ENCODE peak calls at places on chromosomes 13 and 19, in ten cellular contexts. M is body of pancreas; Z is adrenal gland; C is upper lobe of right lung; U is NT2/D1; F is neuronal stem cell; I is CD8-positive, alpha-beta memory T cell; A is RWPE2; S is adipocyte; J is uterus. Q is an unnamed sample. For H3K4me1, the result is how much of the 10 kb centered on the place peaks cover.

GRCh38 chr19:54121259-54121658 is 5.7 kb downstream of the PRPF31 start:
- DNase-seq in I (no peak), J (no peak), U (no peak), A (no peak), M (no peak), Z (no peak), S (no peak), C (no peak), F (no peak), Q (no peak)

GRCh38 chr13:48315981-48316380 is 12.4 kb downstream of the RB1 start:
- DNase-seq in A (no peak), S (no peak), I (no peak), C (no peak), M (no peak), F (no peak), Z (no peak), U (no peak), J (no peak), Q (no peak)

GRCh38 chr19:2059422-2060201 is 8.6 kb upstream of the MKNK2 start:
- DNase-seq in M (peak), I (no peak), A (no peak), S (peak), C (peak), J (peak), Z (peak), U (no peak), F (no peak), Q (peak)

GRCh38 chr13:95524270-95524901 is 28.1 kb upstream of the CLDN10 start:
- DNase-seq in J (no peak), M (no peak), S (peak), A (no peak), F (no peak), I (no peak), U (no peak), C (no peak), Z (no peak), Q (no peak)

GRCh38 chr19:8311461-8312260 is 3.5 kb upstream of the CD320 start:
- DNase-seq in A (peak), J (no peak), M (peak), U (no peak), C (peak), S (no peak), I (no peak), F (no peak), Z (peak), Q (peak)

GRCh38 chr13:26386026-26386425 is 132.1 kb downstream of the CDK8 start:
- DNase-seq in S (no peak), J (no peak), F (no peak), U (no peak), C (no peak), A (no peak), M (no peak), I (no peak), Z (no peak), Q (no peak)

GRCh38 chr13:93289047-93289446 is 62.4 kb downstream of the GPC6 start:
- DNase-seq in A (no peak), C (no peak), M (no peak), I (no peak), F (no peak), S (no peak), U (no peak), Z (no peak), J (no peak), Q (no peak)

GRCh38 chr19:44207126-44207803 is 5.1 kb upstream of the ZNF227 start:
- DNase-seq in J (peak), I (peak), M (peak), F (peak), A (peak), Z (peak), C (peak), S (peak), U (peak), Q (peak)

GRCh38 chr19:24033962-24034342 is 53.0 kb upstream of the ZNF254 start:
- DNase-seq in J (peak), F (peak), U (no peak), C (peak), I (no peak), A (no peak), S (peak), M (peak), Z (peak), Q (peak)

GRCh38 chr13:112522578-112522977 is 65.4 kb downstream of the TUBGCP3 start:
- DNase-seq in J (no peak), A (no peak), U (no peak), M (no peak), S (no peak), I (no peak), Z (no peak), C (no peak), F (no peak), Q (no peak)

GRCh38 chr13:41465215-41465907 is 8.0 kb downstream of the RGCC start:
- DNase-seq in C (peak), A (no peak), Z (peak), J (no peak), M (peak), I (peak), S (peak), U (no peak), F (no peak), Q (peak)

GRCh38 chr13:41467546-41467945 is 10.2 kb downstream of the RGCC start:
- DNase-seq in M (no peak), A (no peak), F (no peak), S (no peak), C (no peak), U (no peak), J (no peak), Z (no peak), I (no peak), Q (no peak)

GRCh38 chr13:41468631-41469030 is 11.3 kb downstream of the RGCC start:
- DNase-seq in S (no peak), Z (no peak), F (no peak), M (no peak), A (no peak), U (no peak), J (no peak), C (no peak), I (no peak), Q (no peak)

GRCh38 chr13:41463823-41464602 is 6.7 kb downstream of the RGCC start:
- DNase-seq in M (no peak), J (no peak), Z (no peak), F (no peak), C (no peak), U (no peak), I (no peak), S (no peak), A (no peak), Q (no peak)

GRCh38 chr13:41465965-41466364 is 8.6 kb downstream of the RGCC start:
- DNase-seq in U (no peak), J (no peak), F (no peak), I (no peak), M (no peak), Z (no peak), C (no peak), S (no peak), A (no peak), Q (no peak)
- H3K4me1 ChIP-seq in U (under half), J (under half), F (under half), I (half or more), M (under half), Z (under half), C (under half), S (under half), A (under half), Q (under half)

GRCh38 chr19:13447978-13448377 is 58.3 kb downstream of the CACNA1A start:
- DNase-seq in U (no peak), C (no peak), A (no peak), J (no peak), Z (no peak), F (no peak), M (no peak), I (no peak), S (no peak), Q (no peak)
- H3K4me1 ChIP-seq in U (under half), C (under half), A (under half), J (under half), Z (under half), F (under half), M (under half), I (under half), S (under half), Q (under half)

DNA sequence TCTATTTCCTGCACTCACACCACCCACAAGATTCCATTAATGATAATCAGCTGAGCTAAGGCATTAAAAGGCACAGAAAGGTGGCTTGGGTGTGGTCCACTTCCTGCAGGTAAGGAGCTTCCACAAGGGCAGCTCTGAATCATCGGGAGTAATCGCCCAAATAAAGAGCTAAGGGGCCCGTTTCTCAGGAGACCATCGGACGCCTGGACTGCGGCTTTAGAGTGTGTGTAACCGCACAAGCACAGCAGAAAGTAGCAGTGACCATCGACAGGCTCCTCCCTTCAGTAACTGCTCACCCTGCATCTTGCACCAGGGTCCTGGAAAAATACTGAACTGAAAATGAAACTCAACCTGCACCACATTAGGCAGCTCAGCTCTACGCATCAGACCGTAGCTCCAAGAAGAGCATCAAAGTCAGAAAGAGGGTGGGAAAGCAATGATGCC is 6.0 kb downstream of the STK24 start:
- DNase-seq in Z (peak), C (no peak), I (peak), F (no peak), M (peak), U (no peak), S (no peak), J (peak), A (peak), Q (no peak)
- H3K4me1 ChIP-seq in Z (under half), C (half or more), I (half or more), F (under half), M (half or more), U (under half), S (half or more), J (under half), A (half or more), Q (half or more)

GRCh38 chr19:3171894-3172679 is 6.5 kb upstream of the S1PR4 start:
- DNase-seq in F (no peak), M (no peak), C (no peak), I (no peak), J (no peak), A (no peak), S (no peak), U (no peak), Z (no peak), Q (no peak)
- H3K4me1 ChIP-seq in F (under half), M (under half), C (under half), I (under half), J (under half), A (under half), S (under half), U (under half), Z (under half), Q (under half)

GRCh38 chr19:6233827-6234511 is 45.8 kb downstream of the MLLT1 start:
- DNase-seq in C (peak), I (no peak), M (peak), A (peak), J (peak), S (no peak), F (no peak), Z (no peak), U (no peak), Q (peak)
- H3K4me1 ChIP-seq in C (half or more), I (under half), M (half or more), A (under half), J (under half), S (under half), F (under half), Z (under half), U (under half), Q (half or more)

GRCh38 chr13:114106526-114106925 is 25.9 kb downstream of the RASA3 start:
- DNase-seq in S (no peak), J (no peak), Z (no peak), M (no peak), A (no peak), I (no peak), U (no peak), C (peak), F (no peak), Q (no peak)
- H3K4me1 ChIP-seq in S (under half), J (under half), Z (under half), M (under half), A (under half), I (half or more), U (under half), C (under half), F (under half), Q (half or more)

GRCh38 chr19:48963371-48964204 is 1.5 kb upstream of the FTL start:
- DNase-seq in S (peak), F (peak), I (peak), J (peak), U (no peak), Z (peak), M (peak), A (no peak), C (peak), Q (peak)
- H3K4me1 ChIP-seq in S (under half), F (under half), I (under half), J (under half), U (under half), Z (under half), M (under half), A (under half), C (under half), Q (under half)

GRCh38 chr19:10660346-10660745 is 6.2 kb downstream of the ILF3 start:
- DNase-seq in J (no peak), I (no peak), S (no peak), F (no peak), U (no peak), M (no peak), Z (no peak), A (no peak), C (no peak), Q (no peak)

GRCh38 chr19:10667867-10668266 is 13.7 kb downstream of the ILF3 start:
- DNase-seq in Z (no peak), M (no peak), F (no peak), S (no peak), I (no peak), C (no peak), J (no peak), A (no peak), U (no peak), Q (no peak)

GRCh38 chr19:10661946-10662345 is 7.8 kb downstream of the ILF3 start:
- DNase-seq in I (no peak), F (no peak), M (no peak), S (no peak), A (no peak), J (no peak), C (no peak), U (no peak), Z (no peak), Q (no peak)

GRCh38 chr19:10662384-10663251 is 8.5 kb downstream of the ILF3 start:
- DNase-seq in I (no peak), Z (no peak), A (no peak), F (no peak), M (no peak), U (no peak), C (no peak), S (peak), J (no peak), Q (no peak)
- H3K4me1 ChIP-seq in I (half or more), Z (under half), A (under half), F (under half), M (under half), U (under half), C (under half), S (under half), J (under half), Q (under half)

GRCh38 chr19:6249296-6249695 is 30.5 kb downstream of the MLLT1 start:
- DNase-seq in J (no peak), U (no peak), A (no peak), C (no peak), I (no peak), F (no peak), M (no peak), S (no peak), Z (no peak), Q (no peak)
- H3K4me1 ChIP-seq in J (under half), U (under half), A (under half), C (under half), I (under half), F (under half), M (under half), S (under half), Z (under half), Q (under half)

GRCh38 chr13:34161829-34162544 is 344.0 kb downstream of the RFC3 start:
- DNase-seq in S (peak), C (no peak), J (no peak), A (no peak), Z (no peak), F (no peak), M (no peak), I (no peak), U (no peak), Q (no peak)

GRCh38 chr13:34155931-34156607 is 338.1 kb downstream of the RFC3 start:
- DNase-seq in F (no peak), I (no peak), J (no peak), A (no peak), C (no peak), Z (peak), M (no peak), U (no peak), S (peak), Q (no peak)

GRCh38 chr13:34162545-34162936 is 344.6 kb downstream of the RFC3 start:
- DNase-seq in A (no peak), J (no peak), C (no peak), U (no peak), M (no peak), F (no peak), Z (no peak), S (peak), I (no peak), Q (no peak)

GRCh38 chr13:34156841-34157365 is 339.0 kb downstream of the RFC3 start:
- DNase-seq in C (peak), Z (peak), M (peak), I (no peak), A (peak), J (peak), F (no peak), S (peak), U (no peak), Q (peak)

DNA sequence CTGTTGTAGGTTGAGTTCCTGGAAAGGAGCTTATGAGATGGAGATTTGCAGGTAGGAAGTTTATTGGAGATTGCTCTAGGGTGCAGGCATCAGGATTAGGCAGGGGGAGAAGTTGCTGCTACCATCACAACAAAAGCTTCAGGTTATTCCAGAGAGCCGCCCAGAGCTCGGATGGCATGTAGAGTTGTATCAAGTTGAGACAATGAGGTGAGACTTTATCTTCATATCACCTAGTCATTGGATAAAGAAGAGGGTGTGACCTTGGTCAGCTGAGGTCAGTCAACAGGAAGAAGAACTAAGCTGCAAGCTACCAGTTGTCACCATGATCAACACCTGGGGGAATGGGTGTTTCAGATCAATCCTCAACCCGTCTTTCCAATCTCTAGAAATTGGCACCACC is 342.0 kb downstream of the RFC3 start:
- DNase-seq in F (no peak), I (no peak), Z (no peak), M (no peak), U (no peak), A (no peak), S (no peak), J (no peak), C (no peak), Q (no peak)
- H3K4me1 ChIP-seq in F (under half), I (under half), Z (under half), M (under half), U (under half), A (under half), S (half or more), J (under half), C (under half), Q (under half)